ENCODE peak calls at places on chromosome 7, in six cellular contexts. M, B, V, R, I and Z are unnamed samples.

GRCh38 chr7:154744226-154744860 is 258.6 kb downstream of the PAXIP1 start:
- DNase-seq in M (no peak), B (no peak), V (no peak), R (peak), I (peak), Z (no peak)

GRCh38 chr7:66050990-66051424 is 24.6 kb upstream of the ASL start:
- DNase-seq in M (no peak), B (peak), V (peak), R (no peak), I (peak), Z (peak)

GRCh38 chr7:157432541-157432956 is 95.7 kb downstream of the DNAJB6 start:
- DNase-seq in M (peak), B (no peak), V (peak), R (no peak), I (no peak), Z (no peak)

GRCh38 chr7:118214051-118214832 is 10.3 kb upstream of the ANKRD7 start:
- DNase-seq in M (peak), B (peak), V (peak), R (peak), I (peak), Z (peak)

GRCh38 chr7:44382459-44383300 is 57.3 kb upstream of the CAMK2B start:
- DNase-seq in M (peak), B (no peak), V (peak), R (peak), I (no peak), Z (no peak)

GRCh38 chr7:29935111-29935510 is 54.5 kb downstream of the SCRN1 start:
- DNase-seq in M (no peak), B (no peak), V (peak), R (no peak), I (no peak), Z (no peak)

GRCh38 chr7:3481435-3481834 is 180.4 kb downstream of the SDK1 start:
- DNase-seq in M (no peak), B (no peak), V (no peak), R (no peak), I (no peak), Z (no peak)

GRCh38 chr7:93117852-93118530 is at the start of gene SAMD9:
- DNase-seq in M (no peak), B (peak), V (peak), R (no peak), I (peak), Z (no peak)

GRCh38 chr7:80942261-80943041 is 23.6 kb upstream of the SEMA3C start:
- DNase-seq in M (no peak), B (peak), V (peak), R (no peak), I (peak), Z (peak)

GRCh38 chr7:2701832-2702593 is 14.0 kb downstream of the AMZ1 start:
- DNase-seq in M (no peak), B (no peak), V (peak), R (peak), I (peak), Z (peak)

GRCh38 chr7:137882261-137882668 is 35.5 kb upstream of the DGKI start:
- DNase-seq in M (no peak), B (peak), V (peak), R (peak), I (peak), Z (peak)

GRCh38 chr7:100584677-100585510 is 1.0 kb downstream of the LRCH4 start:
- DNase-seq in M (peak), B (peak), V (peak), R (no peak), I (peak), Z (no peak)

GRCh38 chr7:83947260-83947659 is 247.3 kb downstream of the SEMA3A start:
- DNase-seq in M (no peak), B (no peak), V (no peak), R (no peak), I (no peak), Z (no peak)

GRCh38 chr7:94276797-94277196 is 117.9 kb upstream of the COL1A2 start:
- DNase-seq in M (no peak), B (no peak), V (peak), R (no peak), I (peak), Z (no peak)

GRCh38 chr7:144516729-144517128 is 113.2 kb upstream of the NOBOX start:
- DNase-seq in M (no peak), B (no peak), V (no peak), R (no peak), I (no peak), Z (no peak)

GRCh38 chr7:115083935-115084334 is 162.0 kb downstream of the MDFIC start:
- DNase-seq in M (no peak), B (no peak), V (no peak), R (no peak), I (no peak), Z (no peak)

GRCh38 chr7:115085421-115085820 is 163.5 kb downstream of the MDFIC start:
- DNase-seq in M (no peak), B (no peak), V (no peak), R (no peak), I (no peak), Z (no peak)

GRCh38 chr7:115088938-115089337 is 167.0 kb downstream of the MDFIC start:
- DNase-seq in M (no peak), B (no peak), V (no peak), R (no peak), I (no peak), Z (no peak)

GRCh38 chr7:115086146-115086841 is 164.4 kb downstream of the MDFIC start:
- DNase-seq in M (no peak), B (no peak), V (no peak), R (no peak), I (no peak), Z (no peak)

GRCh38 chr7:115087437-115087836 is 165.5 kb downstream of the MDFIC start:
- DNase-seq in M (no peak), B (no peak), V (peak), R (no peak), I (peak), Z (peak)
- H3K4me3 ChIP-seq in M (no peak), B (no peak), V (no peak), R (no peak), I (no peak), Z (no peak)

GRCh38 chr7:129146237-129146979 is 1.9 kb downstream of the TSPAN33 start:
- DNase-seq in M (no peak), B (no peak), V (no peak), R (no peak), I (no peak), Z (no peak)

GRCh38 chr7:129143724-129144094 is 798 bp upstream of the TSPAN33 start:
- DNase-seq in M (no peak), B (no peak), V (no peak), R (no peak), I (no peak), Z (no peak)

GRCh38 chr7:129144095-129144833 is at the start of gene TSPAN33:
- DNase-seq in M (peak), B (peak), V (peak), R (peak), I (peak), Z (no peak)

GRCh38 chr7:129147723-129148122 is 3.2 kb downstream of the TSPAN33 start:
- DNase-seq in M (no peak), B (no peak), V (no peak), R (no peak), I (no peak), Z (no peak)

DNA sequence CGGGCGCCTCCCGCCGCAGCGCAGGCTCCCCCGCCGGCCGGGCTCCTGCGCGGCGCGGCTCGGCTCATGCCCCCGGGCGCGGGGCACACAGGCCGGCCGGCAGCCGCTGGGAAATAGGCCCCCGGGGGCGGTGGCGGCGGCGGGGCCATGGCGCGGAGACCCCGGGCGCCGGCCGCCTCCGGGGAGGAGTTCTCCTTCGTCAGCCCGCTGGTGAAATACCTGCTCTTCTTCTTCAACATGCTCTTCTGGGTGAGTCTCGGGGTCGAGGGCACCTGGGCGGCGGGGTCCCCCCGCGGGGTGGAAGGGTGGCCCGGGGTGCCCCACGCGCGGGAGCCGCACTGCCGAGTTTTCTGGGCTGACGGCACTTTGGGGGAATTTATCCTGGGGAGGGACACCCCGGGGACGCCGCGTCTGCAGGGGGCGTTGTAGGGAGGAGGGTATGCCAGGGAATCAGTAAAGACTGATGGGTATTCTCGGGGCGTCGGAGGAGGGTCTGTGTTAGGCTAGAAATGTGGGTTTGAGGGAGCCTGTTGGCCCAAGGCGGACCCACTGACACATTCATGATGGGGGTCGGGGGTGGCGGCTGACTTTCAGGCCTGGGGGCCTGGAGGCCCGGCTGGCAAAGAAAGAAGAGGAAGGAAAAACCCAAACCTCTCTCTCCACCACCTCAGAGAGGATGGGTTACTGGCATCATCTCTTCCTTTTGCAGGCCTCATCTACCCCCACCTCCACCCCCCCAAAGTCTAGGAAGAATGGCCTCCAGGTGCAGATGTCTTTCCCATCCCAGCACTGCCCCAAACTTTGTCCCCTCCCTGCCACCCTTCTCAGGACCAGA is 544 bp downstream of the TSPAN33 start:
- DNase-seq in M (peak), B (no peak), V (no peak), R (no peak), I (no peak), Z (no peak)
- TF ChIP-seq CTCF in M (peak), B (no peak), V (no peak), R (no peak), I (no peak), Z (peak)

DNA sequence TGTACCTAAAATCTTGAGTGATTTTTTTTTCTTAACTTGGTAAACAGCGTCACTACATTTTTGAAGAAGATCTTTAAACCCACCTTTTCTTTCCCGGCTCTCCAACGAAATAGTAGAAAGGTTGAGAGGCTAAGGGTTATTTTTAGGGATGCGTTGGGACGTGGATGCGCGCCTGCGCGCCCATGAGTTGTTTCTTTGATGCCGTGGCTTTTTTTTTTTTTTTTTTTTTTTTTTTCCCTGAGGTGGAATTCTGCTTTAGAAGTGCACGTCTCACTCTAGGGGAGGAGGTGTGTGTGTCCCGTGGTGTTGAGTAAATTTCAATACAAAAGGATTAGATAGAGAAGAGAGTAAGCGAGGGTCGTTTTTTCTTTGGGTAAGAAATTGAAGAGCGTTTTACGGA is 972 bp upstream of the SP8 start:
- DNase-seq in M (no peak), B (no peak), V (no peak), R (no peak), I (no peak), Z (no peak)
- H3K4me3 ChIP-seq in M (no peak), B (no peak), V (peak), R (no peak), I (no peak), Z (no peak)

DNA sequence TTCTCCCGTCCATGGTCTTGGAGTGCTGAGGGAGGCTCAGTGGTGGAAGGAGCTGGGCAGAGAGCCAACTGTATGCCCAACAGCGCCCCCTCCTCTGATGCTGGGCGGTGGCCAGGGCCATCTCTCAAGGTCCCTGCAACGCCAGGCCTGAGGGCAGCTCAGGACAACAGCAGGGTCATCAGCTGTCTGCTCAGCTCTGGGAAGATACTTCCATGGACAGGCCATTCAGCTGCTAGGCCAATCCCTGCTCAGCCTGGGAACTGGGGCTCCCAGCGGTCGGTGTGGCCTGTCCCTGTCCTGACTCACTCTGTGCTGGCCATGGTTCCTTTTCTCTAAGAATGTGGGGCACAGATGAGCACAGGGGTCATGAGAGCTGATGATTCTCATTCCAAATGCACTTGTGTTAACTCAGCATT is 72.8 kb downstream of the ADCY1 start:
- DNase-seq in M (no peak), B (no peak), V (peak), R (peak), I (peak), Z (no peak)
- TF ChIP-seq CTCF in M (no peak), B (no peak), V (no peak), R (no peak), I (no peak), Z (peak)